ENCODE peak calls at places on chromosomes 11 and 22, in five cellular contexts. K is GM12878, C is K562, I is upper lobe of left lung, M is HepG2. Z is an unnamed sample. For H3K27me3 and H3K4me1, the result is how much of the 10 kb centered on the place peaks cover.

GRCh38 chr11:119185916-119186634 is 800 bp downstream of the NHERF4 start:
- ATAC-seq in I (no peak), K (no peak), C (peak), M (peak), Z (no peak)

GRCh38 chr11:70226967-70227366 is 23.9 kb downstream of the FADD start:
- ATAC-seq in C (peak), M (peak), K (no peak), I (no peak), Z (no peak)

GRCh38 chr22:27105142-27106025 is 448.0 kb downstream of the MIAT start:
- ATAC-seq in C (no peak), M (no peak), I (peak), K (no peak), Z (peak)

GRCh38 chr11:62816567-62816966 is 11.3 kb upstream of the NXF1 start:
- ATAC-seq in C (no peak), I (no peak), M (no peak), K (no peak), Z (no peak)

GRCh38 chr11:110091995-110092576 is 1.1 kb upstream of the ZC3H12C start:
- ATAC-seq in M (peak), K (no peak), I (no peak), C (no peak), Z (no peak)

GRCh38 chr11:119041821-119042514 is 11.3 kb upstream of the SLC37A4 start:
- ATAC-seq in M (peak), I (no peak), C (peak), K (peak), Z (no peak)

GRCh38 chr22:24986816-24987215 is 34.3 kb downstream of the KIAA1671 start:
- ATAC-seq in C (no peak), I (no peak), M (no peak), K (no peak), Z (no peak)

GRCh38 chr22:38412435-38413084 is 42.4 kb downstream of the KCNJ4 start:
- ATAC-seq in K (peak), M (peak), I (no peak), C (peak), Z (peak)

GRCh38 chr11:74683279-74683871 is 47.9 kb downstream of the CHRDL2 start:
- ATAC-seq in K (peak), M (peak), I (no peak), C (no peak), Z (peak)

GRCh38 chr22:30381250-30381649 is 6.0 kb downstream of the RNF215 start:
- ATAC-seq in K (no peak), I (no peak), M (no peak), C (no peak), Z (no peak)

GRCh38 chr11:95338430-95338991 is 107.5 kb upstream of the SESN3 start:
- ATAC-seq in I (peak), C (no peak), K (no peak), M (no peak), Z (peak)

GRCh38 chr11:126816655-126817054 is 183.9 kb downstream of the KIRREL3 start:
- ATAC-seq in K (no peak), C (no peak), I (no peak), M (no peak), Z (no peak)

GRCh38 chr11:100823360-100823759 is 136.3 kb downstream of the ARHGAP42 start:
- ATAC-seq in K (no peak), C (no peak), I (no peak), M (no peak), Z (no peak)

GRCh38 chr22:41446057-41446501 is 522 bp downstream of the TOB2 start:
- ATAC-seq in I (no peak), K (no peak), M (no peak), C (no peak), Z (no peak)

GRCh38 chr11:117919326-117920275 is 9.6 kb downstream of the TMPRSS13 start:
- ATAC-seq in M (no peak), I (no peak), K (peak), C (no peak), Z (no peak)

GRCh38 chr11:93614111-93614784 is 47.2 kb upstream of the CEP295 start:
- ATAC-seq in I (no peak), M (peak), K (peak), C (peak), Z (no peak)

GRCh38 chr11:115197031-115197430 is 307.2 kb downstream of the CADM1 start:
- ATAC-seq in I (no peak), K (no peak), C (no peak), M (no peak), Z (no peak)

GRCh38 chr11:88152381-88152780 is 22.9 kb downstream of the RAB38 start:
- ATAC-seq in M (no peak), C (no peak), I (no peak), K (no peak), Z (no peak)

GRCh38 chr11:46942172-46942571 is 5.6 kb downstream of the CSTPP1 start:
- ATAC-seq in C (no peak), M (no peak), I (peak), K (no peak), Z (no peak)

GRCh38 chr22:38751066-38751421 is 4.8 kb downstream of the SUN2 start:
- ATAC-seq in I (no peak), C (no peak), M (no peak), K (no peak), Z (no peak)

GRCh38 chr22:29917052-29917902 is 34.3 kb downstream of the MTMR3 start:
- ATAC-seq in C (no peak), I (no peak), M (peak), K (no peak), Z (peak)

GRCh38 chr11:12834166-12834565 is 159.9 kb downstream of the TEAD1 start:
- ATAC-seq in I (no peak), K (no peak), C (no peak), M (peak), Z (no peak)

GRCh38 chr11:15920856-15921629 is 435.3 kb downstream of the SOX6 start:
- ATAC-seq in M (no peak), K (no peak), C (no peak), I (no peak), Z (no peak)

GRCh38 chr22:46807458-46807857 is 45.0 kb downstream of the TBC1D22A start:
- ATAC-seq in I (no peak), K (no peak), M (no peak), C (no peak), Z (no peak)

GRCh38 chr22:17201285-17201945 is 17.8 kb downstream of the ADA2 start:
- ATAC-seq in K (no peak), I (no peak), C (peak), M (peak), Z (no peak)

GRCh38 chr22:41957941-41958556 is 6.1 kb downstream of the SMIM45 start:
- ATAC-seq in I (no peak), C (peak), M (peak), K (peak), Z (peak)

GRCh38 chr22:19498154-19498865 is 18.6 kb downstream of the CDC45 start:
- ATAC-seq in I (no peak), K (no peak), M (no peak), C (no peak), Z (no peak)

GRCh38 chr22:50201191-50202129 is 649 bp downstream of the SELENOO start:
- ATAC-seq in C (peak), K (peak), I (no peak), M (peak), Z (peak)

DNA sequence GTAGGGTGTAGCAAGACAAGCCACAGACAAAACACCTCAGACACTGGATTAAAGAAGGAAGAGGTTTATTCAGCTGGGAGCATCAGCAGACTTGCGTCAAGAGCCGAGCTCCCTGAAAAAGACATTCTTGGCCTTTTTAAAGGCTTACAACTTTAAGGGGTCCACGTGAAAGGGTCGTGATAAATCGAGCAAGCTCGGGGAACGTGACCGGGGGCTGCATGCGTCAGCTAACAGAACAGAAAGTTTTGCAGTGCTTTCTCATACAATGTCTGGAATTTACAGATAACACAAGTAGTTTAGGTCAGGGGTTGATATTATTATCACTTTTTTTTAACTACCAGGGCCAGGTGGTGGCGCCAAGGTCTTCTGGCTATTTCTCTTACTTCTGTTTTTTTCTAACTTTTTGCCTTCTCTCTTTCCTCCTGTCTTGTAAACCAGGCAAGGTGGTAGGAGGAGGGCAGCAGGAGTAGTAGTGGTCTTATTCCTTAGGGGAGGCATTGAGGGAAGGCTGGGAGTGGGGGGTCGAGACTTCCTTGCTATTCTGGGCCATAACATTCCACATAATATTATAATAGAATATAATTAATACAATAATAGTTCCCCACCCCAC is 631 bp upstream of the ALDH3B1 start:
- ATAC-seq in I (no peak), K (peak), C (peak), M (no peak), Z (no peak)
- TF ChIP-seq EP300 in I (no peak), K (no peak), C (peak), M (no peak), Z (no peak)

GRCh38 chr11:78131956-78132355 is 7.5 kb downstream of the ALG8 start:
- ATAC-seq in M (no peak), K (no peak), I (no peak), C (peak), Z (no peak)
- H3K27me3 ChIP-seq in M (under half), K (under half), I (under half), C (under half), Z (under half)

DNA sequence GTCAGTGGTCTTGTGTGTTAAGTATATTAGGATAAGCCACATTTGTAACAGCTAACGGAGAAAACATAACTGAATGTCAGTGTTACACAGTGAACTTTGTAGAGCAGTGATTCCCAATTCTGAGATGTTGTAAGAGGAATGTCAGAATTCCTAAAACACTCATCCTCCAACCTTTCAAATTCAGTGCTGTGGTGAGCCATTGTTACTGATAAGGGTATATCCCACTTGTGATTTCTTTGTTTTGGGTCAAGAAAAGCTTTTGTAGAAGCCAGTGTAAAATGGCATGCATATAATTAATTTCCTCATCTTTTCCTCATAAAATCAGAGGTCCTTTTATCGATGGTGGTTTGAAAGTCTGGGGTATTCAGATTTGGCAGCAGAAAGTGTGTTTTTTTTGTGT is 62.0 kb downstream of the ARHGEF12 start:
- ATAC-seq in I (no peak), K (no peak), C (no peak), M (no peak), Z (no peak)
- H3K4me1 ChIP-seq in I (under half), K (under half), C (under half), M (half or more), Z (under half)

DNA sequence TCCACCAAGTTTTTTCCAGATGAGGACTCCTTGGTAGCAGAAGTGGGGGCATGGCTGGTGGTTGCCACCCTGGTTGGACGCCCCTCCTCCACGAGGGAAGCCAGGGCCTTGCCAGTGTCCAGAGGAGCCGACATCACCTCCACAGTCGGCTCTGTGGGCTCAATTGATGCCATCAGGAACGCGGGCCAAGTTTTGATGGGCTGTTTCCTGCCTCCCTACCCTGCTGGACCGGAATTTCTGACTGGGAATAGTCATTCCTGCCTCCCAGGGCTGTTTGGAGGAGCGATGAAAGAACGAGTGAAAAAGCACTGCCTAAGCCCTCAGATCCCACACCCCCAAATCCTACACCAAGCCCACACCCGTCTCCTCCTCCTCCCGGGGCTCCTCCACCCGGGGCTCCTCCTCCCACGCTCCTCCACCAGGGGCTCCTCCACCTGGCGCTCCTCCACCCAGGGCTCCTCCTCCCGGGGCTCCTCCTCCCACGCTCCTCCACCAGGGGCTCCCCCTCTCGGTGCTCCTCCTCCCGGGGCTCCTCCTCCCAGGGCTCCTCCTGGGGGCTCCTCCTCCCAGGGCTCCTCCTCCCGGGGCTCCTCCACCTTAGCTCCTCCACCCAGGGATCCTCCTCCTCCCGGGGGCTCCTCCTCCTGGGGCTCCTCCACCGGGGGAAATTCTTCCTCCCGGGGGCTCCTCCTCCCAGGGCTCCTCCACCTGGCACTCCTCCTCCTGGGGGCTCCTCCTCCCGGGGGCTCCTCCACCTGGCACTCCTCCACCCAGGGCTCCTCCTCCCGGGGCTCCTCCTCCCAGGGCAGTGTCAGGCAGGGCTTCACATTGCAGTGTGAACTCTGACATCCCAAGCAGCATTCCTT is 10.0 kb upstream of the PRR5 start:
- ATAC-seq in C (peak), K (no peak), M (no peak), I (no peak), Z (no peak)
- TF ChIP-seq EP300 in C (no peak), K (no peak), M (no peak), I (no peak), Z (no peak)

Z was measured in gastroesophageal sphincter.